ENCODE peak calls at places on chromosomes 6 and 20, in six cellular contexts. X is brain microvascular endothelial cell, C is Panc1, R is dorsolateral prefrontal cortex, O is body of pancreas, A is A549. I is an unnamed sample.

GRCh38 chr20:58547527-58548475 is 32.6 kb upstream of the APCDD1L start:
- DNase-seq in C (no peak), A (no peak), O (no peak), X (peak), R (no peak), I (no peak)

GRCh38 chr6:109690373-109690739 is 646 bp downstream of the AK9 start:
- DNase-seq in A (peak), O (peak), X (no peak), R (peak), C (no peak), I (peak)

GRCh38 chr6:4871825-4872224 is 95.6 kb downstream of the CDYL start:
- DNase-seq in X (no peak), C (no peak), R (no peak), O (no peak), A (no peak), I (no peak)

GRCh38 chr20:23100021-23100753 is 14.1 kb upstream of the CD93 start:
- DNase-seq in X (no peak), R (no peak), C (no peak), A (no peak), O (no peak), I (peak)

GRCh38 chr20:54128175-54128574 is 45.6 kb downstream of the CYP24A1 start:
- DNase-seq in R (no peak), X (no peak), A (no peak), O (no peak), C (no peak), I (no peak)

GRCh38 chr20:22578221-22579118 is 5.9 kb downstream of the FOXA2 start:
- DNase-seq in O (peak), X (no peak), A (peak), R (no peak), C (no peak), I (no peak)

GRCh38 chr6:84560431-84561375 is 203.7 kb downstream of the TBX18 start:
- DNase-seq in A (no peak), C (no peak), X (no peak), R (no peak), O (no peak), I (no peak)

GRCh38 chr6:100461920-100462295 is 2.8 kb downstream of the SIM1 start:
- DNase-seq in O (no peak), A (no peak), C (no peak), R (no peak), X (no peak), I (no peak)

GRCh38 chr20:62203378-62204030 is 16.6 kb downstream of the HRH3 start:
- DNase-seq in C (no peak), X (no peak), O (no peak), R (no peak), A (no peak), I (no peak)

GRCh38 chr6:6597682-6598081 is 9.2 kb downstream of the LY86 start:
- DNase-seq in C (no peak), R (no peak), A (no peak), X (no peak), O (no peak), I (no peak)

GRCh38 chr6:127120109-127120786 is 1.8 kb downstream of the RSPO3 start:
- DNase-seq in O (no peak), X (no peak), A (peak), R (no peak), C (no peak), I (peak)

GRCh38 chr20:53902968-53903651 is 167.3 kb downstream of the BCAS1 start:
- DNase-seq in R (no peak), A (no peak), C (no peak), X (no peak), O (no peak), I (no peak)

GRCh38 chr6:35635601-35636597 is 52.8 kb downstream of the FKBP5 start:
- DNase-seq in A (no peak), R (no peak), X (no peak), O (no peak), C (no peak), I (no peak)

GRCh38 chr6:136315594-136315993 is 25.9 kb upstream of the BCLAF1 start:
- DNase-seq in X (no peak), C (no peak), A (no peak), R (no peak), O (no peak), I (no peak)

GRCh38 chr6:111727798-111728197 is 122.1 kb upstream of the TRAF3IP2 start:
- DNase-seq in C (no peak), X (no peak), O (no peak), R (no peak), A (peak), I (no peak)

GRCh38 chr6:149854532-149854931 is 9.6 kb downstream of the LRP11 start:
- DNase-seq in O (peak), X (no peak), C (no peak), A (peak), R (no peak), I (no peak)

GRCh38 chr20:19757487-19757972 is 528 bp upstream of the RIN2 start:
- DNase-seq in X (peak), O (peak), A (peak), C (no peak), R (peak), I (peak)

GRCh38 chr6:150025201-150025917 is at the start of gene RAET1L:
- DNase-seq in C (no peak), O (peak), A (peak), X (peak), R (no peak), I (no peak)

GRCh38 chr6:55182016-55182650 is 7.8 kb downstream of the HCRTR2 start:
- DNase-seq in R (no peak), A (no peak), X (no peak), O (no peak), C (no peak), I (no peak)

GRCh38 chr6:145178391-145178790 is 556.9 kb downstream of the EPM2A start:
- DNase-seq in A (no peak), X (no peak), O (no peak), C (no peak), R (no peak), I (no peak)

GRCh38 chr6:53103993-53104675 is 38.9 kb downstream of the FBXO9 start:
- DNase-seq in A (peak), C (peak), O (no peak), R (no peak), X (no peak), I (no peak)

GRCh38 chr6:133555726-133556125 is 314.6 kb downstream of the EYA4 start:
- DNase-seq in R (no peak), A (no peak), O (no peak), C (no peak), X (no peak), I (no peak)

GRCh38 chr20:6533828-6534388 is 233.6 kb upstream of the BMP2 start:
- DNase-seq in O (no peak), X (peak), C (no peak), R (no peak), A (no peak), I (no peak)

GRCh38 chr20:63372971-63373885 is 12.1 kb upstream of the CHRNA4 start:
- DNase-seq in X (no peak), A (no peak), R (no peak), C (no peak), O (no peak), I (peak)

GRCh38 chr6:117829594-117830319 is 77.3 kb upstream of the SLC35F1 start:
- DNase-seq in O (no peak), A (peak), R (no peak), C (no peak), X (peak), I (peak)

GRCh38 chr6:154156135-154156948 is 117.3 kb downstream of the OPRM1 start:
- DNase-seq in R (peak), X (peak), C (peak), A (peak), O (peak), I (peak)

GRCh38 chr20:45011108-45011526 is 44.8 kb downstream of the STK4 start:
- DNase-seq in O (peak), X (peak), R (peak), A (peak), C (peak), I (peak)

GRCh38 chr6:167858086-167858591 is 31.4 kb downstream of the AFDN start:
- DNase-seq in R (no peak), C (no peak), A (no peak), X (peak), O (no peak), I (no peak)

GRCh38 chr6:92791403-92791802 is 628.0 kb downstream of the EPHA7 start:
- DNase-seq in X (no peak), O (no peak), R (no peak), A (no peak), C (no peak), I (no peak)

GRCh38 chr6:24720131-24720603 is 1.2 kb upstream of the C6orf62 start:
- DNase-seq in A (peak), O (peak), R (no peak), C (no peak), X (peak), I (peak)

GRCh38 chr20:35339007-35339406 is 46.8 kb upstream of the FAM83C start:
- DNase-seq in R (no peak), O (no peak), C (no peak), A (no peak), X (peak), I (no peak)

GRCh38 chr6:40585661-40586269 is 1.4 kb downstream of the LRFN2 start:
- DNase-seq in O (no peak), X (no peak), R (no peak), C (no peak), A (no peak), I (peak)

GRCh38 chr20:36574278-36575065 is 1.1 kb downstream of the TGIF2 start:
- DNase-seq in R (no peak), X (peak), O (peak), A (peak), C (no peak), I (peak)

GRCh38 chr6:87407531-87407895 is 259 bp upstream of the CFAP206 start:
- DNase-seq in C (peak), R (no peak), A (no peak), O (peak), X (peak), I (peak)
- H3K27ac ChIP-seq in C (peak), R (peak), A (peak), O (no peak), X (peak), I (peak)

DNA sequence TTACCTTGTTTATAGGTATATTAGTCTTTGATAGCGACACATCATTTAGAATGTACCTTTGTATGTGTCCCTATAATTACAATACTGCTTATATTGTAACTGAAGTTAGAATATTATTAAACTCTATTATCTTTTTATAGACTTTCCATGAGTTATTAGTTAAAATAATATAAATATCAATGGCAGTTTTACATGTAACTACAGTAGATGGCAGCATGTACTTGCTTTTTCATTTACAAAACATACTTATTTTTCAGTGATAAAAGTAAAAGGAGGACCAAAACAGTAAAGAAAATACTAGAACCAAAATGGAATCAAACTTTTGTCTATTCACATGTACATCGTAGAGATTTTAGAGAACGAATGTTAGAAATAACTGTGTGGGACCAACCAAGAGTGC is 364.3 kb downstream of the RIMS1 start:
- DNase-seq in C (no peak), X (no peak), R (no peak), O (no peak), A (no peak), I (no peak)
- TF ChIP-seq CTCF in C (no peak), X (no peak), R (no peak), O (no peak), A (no peak), I (no peak)

DNA sequence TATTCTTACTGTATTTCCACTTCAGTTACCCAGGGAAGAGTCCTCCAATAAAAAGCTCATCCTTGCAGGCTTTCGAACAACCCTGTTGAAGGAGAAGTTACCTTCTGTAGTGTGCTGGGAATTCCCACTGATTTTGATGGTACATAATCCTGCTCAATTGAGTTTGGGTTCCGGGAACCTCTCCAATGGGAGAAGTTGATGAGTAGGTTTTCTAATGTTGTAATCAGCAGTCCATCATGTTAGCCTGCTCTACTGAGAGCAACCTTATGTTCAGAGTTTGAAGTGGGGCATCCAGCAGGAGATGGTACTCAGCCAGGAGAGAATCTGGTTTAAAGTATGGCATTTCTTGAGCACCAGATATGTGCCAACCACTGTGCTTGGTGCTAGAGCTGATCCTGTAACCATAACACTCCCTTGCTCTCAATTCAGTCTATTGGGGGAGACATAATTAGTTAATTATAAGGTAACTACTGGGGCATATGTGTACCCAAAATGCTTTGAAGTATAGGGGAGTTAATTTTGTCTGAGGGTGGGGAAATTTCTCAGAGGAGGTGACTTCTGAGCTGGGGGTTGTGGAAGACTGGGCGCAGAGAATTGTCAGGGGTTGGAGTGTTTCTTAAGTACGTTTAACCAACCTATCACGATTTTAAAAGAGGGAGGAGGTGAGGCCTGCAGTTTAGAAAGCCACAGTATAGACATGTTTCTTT is 2.1 kb downstream of the TOP1 start:
- DNase-seq in R (no peak), X (no peak), A (no peak), C (no peak), O (no peak), I (no peak)
- H3K4me3 ChIP-seq in R (peak), X (peak), A (peak), C (peak), O (no peak), I (no peak)

DNA sequence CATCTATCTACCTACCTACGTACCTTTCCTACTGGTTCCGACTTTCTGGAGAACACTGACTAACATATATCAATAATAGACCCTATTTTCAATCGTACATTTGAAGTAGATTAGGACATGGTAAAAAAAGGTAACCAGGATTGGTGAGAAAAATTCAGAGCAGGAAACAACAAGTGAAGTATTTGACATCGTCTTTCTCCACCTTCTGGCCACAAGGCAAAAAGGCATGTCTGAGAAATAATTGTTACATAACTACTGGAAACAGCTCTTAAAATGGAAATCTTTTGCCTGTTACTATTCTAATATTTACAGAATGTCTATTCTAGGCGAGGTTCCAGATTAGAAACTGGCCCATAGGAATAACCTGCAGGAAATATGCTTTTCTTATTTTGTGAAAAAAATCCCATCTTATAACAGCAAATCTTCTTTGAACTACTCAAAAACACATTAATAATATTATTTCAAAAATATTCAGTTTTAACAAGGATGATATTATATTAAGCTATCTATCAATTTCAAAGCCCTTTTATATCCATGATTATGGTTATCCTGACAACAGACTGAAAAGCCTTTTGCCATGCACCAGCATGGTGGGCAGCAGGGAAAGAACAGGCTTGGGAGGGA is 80.8 kb downstream of the RCAN2 start:
- DNase-seq in A (no peak), X (peak), R (no peak), O (peak), C (peak), I (no peak)
- H3K27ac ChIP-seq in A (no peak), X (no peak), R (peak), O (no peak), C (no peak), I (no peak)

GRCh38 chr20:16752901-16753300 is 4.7 kb downstream of the OTOR start:
- DNase-seq in A (no peak), O (no peak), R (no peak), C (no peak), X (no peak), I (no peak)

GRCh38 chr20:16749573-16749972 is 1.4 kb downstream of the OTOR start:
- DNase-seq in A (no peak), X (no peak), O (no peak), C (no peak), R (no peak), I (peak)

GRCh38 chr20:16752082-16752481 is 3.9 kb downstream of the OTOR start:
- DNase-seq in X (no peak), A (no peak), C (no peak), O (no peak), R (no peak), I (no peak)

GRCh38 chr20:16748058-16748457 is at the start of gene OTOR:
- DNase-seq in R (no peak), O (no peak), A (no peak), X (no peak), C (no peak), I (no peak)

GRCh38 chr20:16747291-16747811 is 807 bp upstream of the OTOR start:
- DNase-seq in R (no peak), X (no peak), A (peak), O (no peak), C (no peak), I (no peak)
- TF ChIP-seq CTCF in R (no peak), X (no peak), A (no peak), O (no peak), C (peak), I (no peak)

I was measured in WERI-Rb-1.